ENCODE peak calls at places on chromosome 17, in four cellular contexts. One of them, this sample, is unnamed.

GRCh38 chr17:47995241-47995935 is 24.5 kb downstream of the CDK5RAP3 start:
- DNase-seq in K562: no peak
- DNase-seq in GM12878: no peak
- DNase-seq in HL-60: no peak
- DNase-seq in this sample: no peak

GRCh38 chr17:69810326-69811035 is 264.5 kb upstream of the KCNJ16 start:
- DNase-seq in GM12878: no peak
- DNase-seq in K562: no peak
- DNase-seq in HL-60: no peak
- DNase-seq in this sample: no peak

GRCh38 chr17:2701161-2701995 is 10.2 kb downstream of the CLUH start:
- DNase-seq in K562: no peak
- DNase-seq in GM12878: no peak
- DNase-seq in HL-60: no peak
- DNase-seq in this sample: peak; percentile 23

GRCh38 chr17:47204722-47205418 is 4.3 kb upstream of the MYL4 start:
- DNase-seq in GM12878: peak; percentile 77
- DNase-seq in K562: peak; percentile 61
- DNase-seq in HL-60: no peak
- DNase-seq in this sample: no peak

GRCh38 chr17:319266-319665 is 33.3 kb downstream of the RPH3AL start:
- DNase-seq in HL-60: no peak
- DNase-seq in K562: no peak
- DNase-seq in GM12878: no peak
- DNase-seq in this sample: no peak

GRCh38 chr17:66715745-66716156 is 119.2 kb upstream of the CACNG5 start:
- DNase-seq in K562: peak; percentile 56
- DNase-seq in HL-60: no peak
- DNase-seq in GM12878: peak; percentile 53
- DNase-seq in this sample: peak; percentile 37

GRCh38 chr17:29358421-29358820 is 31.7 kb upstream of the TAOK1 start:
- DNase-seq in K562: no peak
- DNase-seq in GM12878: no peak
- DNase-seq in HL-60: no peak
- DNase-seq in this sample: no peak

GRCh38 chr17:18992454-18993130 is 12.0 kb downstream of the FAM83G start:
- DNase-seq in GM12878: peak; percentile 38
- DNase-seq in HL-60: peak; percentile 11
- DNase-seq in K562: no peak
- DNase-seq in this sample: no peak

GRCh38 chr17:33732116-33732515 is 439.0 kb upstream of the ASIC2 start:
- DNase-seq in HL-60: no peak
- DNase-seq in K562: peak; percentile 35
- DNase-seq in GM12878: no peak
- DNase-seq in this sample: no peak

GRCh38 chr17:41615454-41615853 is 2.9 kb upstream of the KRT16 start:
- DNase-seq in K562: no peak
- DNase-seq in HL-60: no peak
- DNase-seq in GM12878: no peak
- DNase-seq in this sample: no peak

GRCh38 chr17:66283296-66283934 is 19.0 kb upstream of the PRKCA start:
- DNase-seq in HL-60: no peak
- DNase-seq in GM12878: no peak
- DNase-seq in K562: no peak
- DNase-seq in this sample: no peak

GRCh38 chr17:4834621-4835020 is 1.5 kb downstream of the MINK1 start:
- DNase-seq in K562: peak; percentile 48
- DNase-seq in GM12878: no peak
- DNase-seq in HL-60: no peak
- DNase-seq in this sample: no peak

GRCh38 chr17:48472485-48473281 is 42.7 kb upstream of the SKAP1 start:
- DNase-seq in K562: no peak
- DNase-seq in GM12878: no peak
- DNase-seq in HL-60: no peak
- DNase-seq in this sample: no peak

GRCh38 chr17:12973496-12974318 is 44.1 kb downstream of the ELAC2 start:
- DNase-seq in HL-60: no peak
- DNase-seq in K562: no peak
- DNase-seq in GM12878: no peak
- DNase-seq in this sample: no peak

GRCh38 chr17:79220715-79221291 is 146.2 kb downstream of the ENGASE start:
- DNase-seq in GM12878: no peak
- DNase-seq in K562: no peak
- DNase-seq in HL-60: no peak
- DNase-seq in this sample: no peak

GRCh38 chr17:62807812-62808575 is at the start of gene MARCHF10:
- DNase-seq in GM12878: no peak
- DNase-seq in K562: peak; percentile 52
- DNase-seq in HL-60: no peak
- DNase-seq in this sample: peak; percentile 58

GRCh38 chr17:71304498-71305158 is 816.2 kb upstream of the SOX9 start:
- DNase-seq in GM12878: no peak
- DNase-seq in K562: no peak
- DNase-seq in HL-60: no peak
- DNase-seq in this sample: no peak

GRCh38 chr17:78528541-78528940 is 48.7 kb downstream of the DNAH17 start:
- DNase-seq in GM12878: no peak
- DNase-seq in K562: peak; percentile 55
- DNase-seq in HL-60: no peak
- DNase-seq in this sample: no peak

GRCh38 chr17:27905524-27906237 is 12.5 kb upstream of the LYRM9 start:
- DNase-seq in K562: no peak
- DNase-seq in HL-60: no peak
- DNase-seq in GM12878: no peak
- DNase-seq in this sample: no peak

GRCh38 chr17:43846963-43847369 is at the start of gene CD300LG:
- DNase-seq in GM12878: no peak
- DNase-seq in K562: no peak
- DNase-seq in HL-60: no peak
- DNase-seq in this sample: no peak

GRCh38 chr17:39144414-39144813 is 7.0 kb downstream of the PLXDC1 start:
- DNase-seq in GM12878: no peak
- DNase-seq in HL-60: no peak
- DNase-seq in K562: no peak
- DNase-seq in this sample: no peak

GRCh38 chr17:72118588-72119279 is 2.1 kb upstream of the SOX9 start:
- DNase-seq in K562: peak; percentile 50
- DNase-seq in HL-60: no peak
- DNase-seq in GM12878: peak; percentile 15
- DNase-seq in this sample: no peak

GRCh38 chr17:4032245-4032644 is 68.0 kb upstream of the ATP2A3 start:
- DNase-seq in K562: no peak
- DNase-seq in HL-60: no peak
- DNase-seq in GM12878: no peak
- DNase-seq in this sample: no peak

GRCh38 chr17:82603981-82604448 is 44.2 kb downstream of the WDR45B start:
- DNase-seq in HL-60: peak; percentile 82
- DNase-seq in K562: peak; percentile 33
- DNase-seq in GM12878: no peak
- DNase-seq in this sample: no peak
- TF ChIP-seq SPI1 in HL-60: peak; percentile 88
- TF ChIP-seq SPI1 in K562: no peak
- TF ChIP-seq SPI1 in GM12878: peak; percentile 7
- TF ChIP-seq SPI1 in this sample: no peak

GRCh38 chr17:1639549-1639948 is 6.0 kb downstream of the SCARF1 start:
- DNase-seq in HL-60: no peak
- DNase-seq in K562: no peak
- DNase-seq in GM12878: no peak
- DNase-seq in this sample: no peak
- TF ChIP-seq SPI1 in HL-60: no peak
- TF ChIP-seq SPI1 in K562: no peak
- TF ChIP-seq SPI1 in GM12878: no peak
- TF ChIP-seq SPI1 in this sample: no peak

GRCh38 chr17:7740481-7741001 is 23.0 kb downstream of the DNAH2 start:
- DNase-seq in K562: no peak
- DNase-seq in GM12878: no peak
- DNase-seq in HL-60: no peak
- DNase-seq in this sample: no peak

GRCh38 chr17:7737601-7738000 is 20.1 kb downstream of the DNAH2 start:
- DNase-seq in GM12878: no peak
- DNase-seq in HL-60: no peak
- DNase-seq in K562: no peak
- DNase-seq in this sample: no peak

GRCh38 chr17:7742729-7743128 is 25.2 kb downstream of the DNAH2 start:
- DNase-seq in HL-60: no peak
- DNase-seq in GM12878: no peak
- DNase-seq in K562: peak; percentile 43
- DNase-seq in this sample: no peak

GRCh38 chr17:7744416-7744815 is 26.9 kb downstream of the DNAH2 start:
- DNase-seq in HL-60: no peak
- DNase-seq in GM12878: no peak
- DNase-seq in K562: no peak
- DNase-seq in this sample: no peak

GRCh38 chr17:7739746-7740145 is 22.2 kb downstream of the DNAH2 start:
- DNase-seq in K562: no peak
- DNase-seq in GM12878: no peak
- DNase-seq in HL-60: no peak
- DNase-seq in this sample: no peak
- TF ChIP-seq SPI1 in K562: no peak
- TF ChIP-seq SPI1 in GM12878: no peak
- TF ChIP-seq SPI1 in HL-60: no peak
- TF ChIP-seq SPI1 in this sample: no peak

DNA sequence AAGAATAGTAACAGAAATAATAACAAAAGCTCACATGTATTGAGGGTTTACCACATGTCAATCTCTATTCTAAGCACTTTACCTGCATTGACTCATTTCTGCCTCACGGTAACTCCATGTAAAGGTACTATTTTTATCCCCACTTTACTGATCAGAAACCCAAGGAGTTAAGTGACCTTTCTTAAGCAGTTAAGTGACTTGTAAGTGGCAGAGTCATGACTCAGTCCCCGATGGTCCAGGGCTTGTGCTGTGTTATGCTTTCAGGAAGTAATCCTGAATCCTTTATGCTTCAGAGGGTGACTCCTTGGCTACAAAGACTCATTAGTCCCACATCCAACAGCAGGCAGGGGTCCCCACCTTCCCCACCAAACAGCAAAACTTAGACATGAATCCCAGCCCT is 66.5 kb downstream of the MRM1 start:
- DNase-seq in HL-60: no peak
- DNase-seq in K562: no peak
- DNase-seq in GM12878: no peak
- DNase-seq in this sample: no peak
- TF ChIP-seq SPI1 in HL-60: no peak
- TF ChIP-seq SPI1 in K562: no peak
- TF ChIP-seq SPI1 in GM12878: no peak
- TF ChIP-seq SPI1 in this sample: no peak

GRCh38 chr17:77318491-77319210 is 177.9 kb downstream of the SEC14L1 start:
- DNase-seq in HL-60: no peak
- DNase-seq in K562: peak; percentile 43
- DNase-seq in GM12878: no peak
- DNase-seq in this sample: no peak
- TF ChIP-seq SPI1 in HL-60: no peak
- TF ChIP-seq SPI1 in K562: no peak
- TF ChIP-seq SPI1 in GM12878: no peak
- TF ChIP-seq SPI1 in this sample: no peak

GRCh38 chr17:20934288-20934687 is 108.5 kb downstream of the USP22 start:
- DNase-seq in GM12878: no peak
- DNase-seq in K562: no peak
- DNase-seq in HL-60: no peak
- DNase-seq in this sample: no peak
- TF ChIP-seq SPI1 in GM12878: no peak
- TF ChIP-seq SPI1 in K562: no peak
- TF ChIP-seq SPI1 in HL-60: no peak
- TF ChIP-seq SPI1 in this sample: no peak

DNA sequence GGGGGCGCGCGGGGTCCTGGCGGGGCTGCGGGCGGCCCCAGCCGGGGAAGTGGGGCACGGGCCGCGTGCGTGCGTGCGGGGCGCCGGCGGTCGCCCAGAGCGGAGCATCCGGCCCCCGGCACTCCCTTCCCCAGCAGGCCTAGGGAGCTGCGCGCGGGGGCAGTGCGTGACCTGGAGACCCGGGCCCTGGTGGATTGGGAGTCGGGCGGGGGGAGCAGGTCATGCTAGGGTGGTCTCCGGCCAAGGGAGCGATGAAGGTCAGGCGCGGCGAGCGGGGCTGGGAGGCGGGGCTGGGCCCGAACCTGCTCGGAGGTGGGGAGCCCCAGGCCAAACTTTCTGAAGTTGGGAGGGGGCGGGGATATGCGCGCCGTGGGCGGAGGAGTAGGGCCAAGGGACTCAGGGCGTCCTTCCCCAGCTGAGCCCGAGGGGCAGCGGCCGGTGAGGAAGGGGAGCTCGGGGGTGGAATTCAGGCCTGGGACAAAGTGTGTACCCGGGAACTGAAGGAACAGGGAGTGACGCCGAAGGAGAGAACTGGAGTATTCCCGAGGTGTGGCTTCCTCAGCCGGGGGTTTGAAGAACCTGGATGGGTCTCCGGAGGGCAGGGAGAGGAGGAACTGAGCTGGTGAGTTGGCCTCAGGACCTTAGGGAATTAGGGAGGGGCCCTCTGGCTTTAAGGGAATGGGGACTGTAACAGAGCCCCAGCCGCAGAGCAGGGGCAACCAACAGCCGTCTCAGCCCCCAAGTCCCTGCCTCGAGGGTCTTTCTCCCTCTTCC is 574 bp downstream of the XYLT2 start:
- DNase-seq in GM12878: no peak
- DNase-seq in HL-60: peak; percentile 56
- DNase-seq in K562: peak; percentile 63
- DNase-seq in this sample: peak; percentile 67
- TF ChIP-seq SPI1 in GM12878: no peak
- TF ChIP-seq SPI1 in HL-60: no peak
- TF ChIP-seq SPI1 in K562: no peak
- TF ChIP-seq SPI1 in this sample: no peak

GRCh38 chr17:82217530-82218204 is 5.0 kb upstream of the CCDC57 start:
- DNase-seq in K562: peak; percentile 81
- DNase-seq in GM12878: no peak
- DNase-seq in HL-60: peak; percentile 94
- DNase-seq in this sample: no peak
- TF ChIP-seq SPI1 in K562: no peak
- TF ChIP-seq SPI1 in GM12878: no peak
- TF ChIP-seq SPI1 in HL-60: no peak
- TF ChIP-seq SPI1 in this sample: no peak